ENCODE peak calls at places on chromosomes 5 and 9, in five cellular contexts. S is stromal cell of bone marrow; E is GOT3; P is H54; C is Jurkat, Clone E6-1. M is an unnamed sample.

GRCh38 chr5:1665231-1665630 is 134.4 kb downstream of the MRPL36 start:
- DNase-seq in S (no peak), E (no peak), P (no peak), C (no peak), M (no peak)

GRCh38 chr5:61245486-61245885 is 83.2 kb upstream of the SMIM15 start:
- DNase-seq in S (no peak), E (no peak), P (peak), C (no peak), M (no peak)

GRCh38 chr9:132193227-132194110 is 31.6 kb downstream of the NTNG2 start:
- DNase-seq in S (no peak), E (no peak), P (no peak), C (no peak), M (no peak)

GRCh38 chr5:150624334-150625163 is 15.9 kb upstream of the SYNPO start:
- DNase-seq in S (no peak), E (no peak), P (peak), C (no peak), M (peak)

GRCh38 chr9:124035001-124035650 is 23.6 kb downstream of the LHX2 start:
- DNase-seq in S (no peak), E (no peak), P (no peak), C (no peak), M (no peak)

GRCh38 chr5:317086-317811 is 4.3 kb upstream of the AHRR start:
- DNase-seq in S (peak), E (no peak), P (peak), C (no peak), M (peak)

GRCh38 chr5:128083811-128084227 is 253 bp downstream of the SLC12A2 start:
- DNase-seq in S (no peak), E (no peak), P (no peak), C (no peak), M (peak)

GRCh38 chr5:164504141-164504772 is 998.8 kb downstream of the MAT2B start:
- DNase-seq in S (peak), E (no peak), P (peak), C (peak), M (peak)

GRCh38 chr9:73474002-73474600 is 322.4 kb downstream of the ANXA1 start:
- DNase-seq in S (no peak), E (no peak), P (no peak), C (no peak), M (no peak)

GRCh38 chr5:31913796-31914188 is 260.3 kb downstream of the GOLPH3 start:
- DNase-seq in S (no peak), E (no peak), P (no peak), C (no peak), M (no peak)

GRCh38 chr5:107359033-107359915 is 311.5 kb downstream of the EFNA5 start:
- DNase-seq in S (peak), E (no peak), P (no peak), C (no peak), M (no peak)

M was measured in HTR-8/SVneo.